ENCODE peak calls at places on chromosome 2, in seven cellular contexts. S, N, B, A, M, V and L are unnamed samples. For H3K4me1, the result is how much of the 10 kb centered on the place peaks cover.

GRCh38 chr2:143940720-143941119 is 579.2 kb downstream of the ZEB2 start:
- DNase-seq in S (no peak), V (no peak), A (no peak), B (no peak), N (no peak), M (no peak), L (no peak)

GRCh38 chr2:231554327-231554726 is 24.1 kb upstream of the NMUR1 start:
- DNase-seq in V (no peak), B (no peak), M (no peak), N (no peak), S (no peak), A (no peak), L (no peak)

GRCh38 chr2:8268172-8268783 is 413.6 kb upstream of the ID2 start:
- DNase-seq in N (no peak), V (no peak), A (peak), B (peak), S (no peak), M (no peak), L (no peak)

GRCh38 chr2:8059255-8059654 is 622.6 kb upstream of the ID2 start:
- DNase-seq in M (no peak), B (no peak), V (no peak), S (no peak), N (no peak), A (no peak), L (no peak)

GRCh38 chr2:71559080-71559827 is 105.9 kb downstream of the DYSF start:
- DNase-seq in N (no peak), S (no peak), B (no peak), A (no peak), V (no peak), M (peak), L (no peak)

GRCh38 chr2:207258191-207258991 is 92.6 kb upstream of the KLF7 start:
- DNase-seq in V (no peak), B (peak), S (no peak), N (peak), A (peak), M (peak), L (peak)

GRCh38 chr2:174340400-174341300 is 5.9 kb downstream of the SP9 start:
- DNase-seq in N (no peak), B (no peak), M (no peak), S (peak), V (no peak), A (no peak), L (no peak)

GRCh38 chr2:152716805-152717241 is 438 bp downstream of the PRPF40A start:
- DNase-seq in V (peak), N (no peak), B (no peak), M (peak), A (peak), S (peak), L (peak)

GRCh38 chr2:84938194-84938879 is 32.6 kb upstream of the KCMF1 start:
- DNase-seq in B (peak), N (no peak), S (no peak), M (no peak), V (no peak), A (no peak), L (no peak)
- H3K4me3 ChIP-seq in B (no peak), N (no peak), S (no peak), M (no peak), V (no peak), A (no peak), L (no peak)

GRCh38 chr2:24857741-24858140 is 62.3 kb downstream of the ADCY3 start:
- DNase-seq in V (no peak), S (no peak), N (no peak), B (no peak), A (no peak), M (no peak), L (no peak)

GRCh38 chr2:24856791-24857211 is 63.2 kb downstream of the ADCY3 start:
- DNase-seq in V (no peak), M (no peak), S (no peak), B (no peak), A (no peak), N (no peak), L (no peak)

GRCh38 chr2:24860631-24861030 is 59.4 kb downstream of the ADCY3 start:
- DNase-seq in M (no peak), A (no peak), S (no peak), N (no peak), B (no peak), V (no peak), L (no peak)

GRCh38 chr2:24859968-24860600 is 60.0 kb downstream of the ADCY3 start:
- DNase-seq in V (no peak), A (no peak), B (no peak), M (no peak), N (no peak), S (no peak), L (no peak)

DNA sequence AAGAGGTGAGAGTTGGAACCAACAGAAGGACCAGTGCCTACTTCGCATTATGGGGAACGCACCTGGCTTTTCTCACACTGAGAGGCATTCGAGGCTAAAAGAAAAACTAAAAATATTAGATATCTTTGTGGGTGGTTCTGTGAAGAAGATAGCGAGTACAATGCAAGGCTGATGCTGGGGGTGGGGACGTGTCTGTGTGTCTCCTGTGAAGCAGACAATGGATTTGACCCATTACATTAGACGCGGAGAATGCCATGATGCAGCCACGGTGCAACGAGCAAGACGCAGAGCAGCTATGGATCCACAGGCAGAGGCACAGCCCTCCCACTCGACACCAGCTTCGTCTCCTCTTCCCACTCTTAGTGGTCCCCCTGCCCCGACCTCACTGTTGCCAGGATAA is 61.0 kb downstream of the ADCY3 start:
- DNase-seq in V (no peak), S (no peak), A (no peak), N (no peak), M (no peak), B (no peak), L (no peak)
- TF ChIP-seq CTCF in V (no peak), S (no peak), A (no peak), N (no peak), M (no peak), B (no peak), L (no peak)

GRCh38 chr2:11564864-11565567 is 31.2 kb downstream of the GREB1 start:
- DNase-seq in M (peak), V (no peak), S (no peak), N (no peak), B (no peak), A (no peak), L (peak)
- H3K4me1 ChIP-seq in M (under half), V (under half), S (under half), N (under half), B (under half), A (under half), L (under half)

DNA sequence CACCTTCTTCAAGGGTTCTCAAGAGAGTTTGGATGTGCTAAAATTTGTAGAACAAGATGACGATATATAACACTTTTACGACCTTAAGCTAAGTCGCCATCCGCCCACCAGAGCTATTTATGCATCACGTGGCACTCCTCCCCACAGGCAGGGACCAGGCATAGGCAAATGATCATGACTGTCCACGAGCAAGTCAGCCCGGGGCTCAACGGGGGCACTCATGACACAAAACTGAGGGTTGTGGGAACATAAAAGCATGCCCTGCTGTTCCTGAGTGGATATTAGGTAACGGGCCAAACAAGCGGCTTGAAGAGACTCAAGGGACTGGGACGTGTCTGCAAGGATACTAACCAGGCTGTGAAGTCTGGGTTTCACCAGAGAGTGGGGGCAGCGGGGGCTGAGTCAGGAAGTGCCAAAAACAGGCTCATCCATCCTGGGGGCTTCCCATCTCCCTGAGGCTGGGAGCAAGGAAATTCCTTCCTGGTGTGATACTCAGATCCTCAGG is 58.1 kb downstream of the FAM178B start:
- DNase-seq in S (no peak), N (peak), B (peak), V (no peak), A (no peak), M (peak), L (peak)
- H3K4me3 ChIP-seq in S (no peak), N (peak), B (peak), V (peak), A (peak), M (peak), L (no peak)

DNA sequence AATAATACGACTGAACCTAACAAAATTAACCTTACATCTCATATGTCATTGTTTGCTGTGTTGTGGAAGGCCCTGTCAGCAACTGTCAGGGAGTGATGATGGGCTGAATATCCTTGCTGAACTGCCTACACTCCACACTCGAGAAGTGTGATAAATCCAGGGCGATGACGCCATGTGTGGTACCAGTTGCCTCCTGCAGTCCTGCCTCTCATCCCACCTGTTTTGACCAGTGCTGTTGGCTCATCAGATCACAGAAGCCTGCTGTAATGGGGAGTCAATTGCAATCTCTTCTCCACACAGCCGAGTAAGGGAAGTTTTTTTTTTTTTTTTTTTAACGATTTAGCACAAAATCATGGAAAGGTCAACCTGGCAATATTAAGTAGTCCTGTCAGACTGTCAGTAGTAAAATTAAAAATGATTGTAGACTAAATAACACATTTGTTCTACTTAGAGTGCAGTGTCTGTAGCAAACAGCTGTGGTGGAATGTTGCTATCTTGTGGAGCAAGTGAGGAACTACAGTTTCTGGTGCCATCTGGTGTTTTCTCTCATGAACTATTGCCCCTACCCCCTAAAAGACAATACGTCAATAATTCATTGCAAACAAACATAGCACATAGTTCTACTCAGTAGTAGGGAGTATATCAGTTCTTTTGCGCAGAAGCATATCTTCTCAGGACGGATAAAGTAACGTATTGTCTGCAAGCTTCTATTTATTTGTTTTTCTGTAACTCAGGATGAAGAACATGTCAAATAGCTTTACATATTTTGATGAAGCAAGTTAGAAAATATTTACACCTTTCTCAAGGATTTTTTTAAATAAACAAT is 347.6 kb downstream of the CTNNA2 start:
- DNase-seq in M (no peak), B (no peak), S (peak), V (peak), N (no peak), A (no peak), L (no peak)
- TF ChIP-seq CTCF in M (no peak), B (no peak), S (no peak), V (peak), N (no peak), A (no peak), L (peak)

GRCh38 chr2:65122313-65122712 is 7.6 kb downstream of the RAB1A start:
- DNase-seq in S (no peak), M (no peak), B (no peak), A (no peak), V (no peak), N (no peak), L (no peak)

GRCh38 chr2:65116645-65117044 is 13.3 kb downstream of the RAB1A start:
- DNase-seq in S (no peak), B (no peak), A (no peak), N (no peak), M (no peak), V (no peak), L (no peak)

GRCh38 chr2:65120990-65121693 is 8.8 kb downstream of the RAB1A start:
- DNase-seq in A (no peak), S (no peak), B (no peak), V (no peak), M (no peak), N (no peak), L (no peak)
- H3K4me1 ChIP-seq in A (under half), S (under half), B (under half), V (under half), M (under half), N (under half), L (under half)

GRCh38 chr2:130372055-130372832 is 16.4 kb downstream of the PTPN18 start:
- DNase-seq in M (peak), N (peak), V (peak), B (peak), A (peak), S (peak), L (peak)
- H3K4me3 ChIP-seq in M (peak), N (peak), V (peak), B (peak), A (peak), S (peak), L (peak)

GRCh38 chr2:239268549-239268948 is 132.3 kb downstream of the HDAC4 start:
- DNase-seq in S (no peak), N (no peak), V (no peak), B (no peak), A (no peak), M (no peak), L (no peak)

GRCh38 chr2:239268082-239268481 is 132.7 kb downstream of the HDAC4 start:
- DNase-seq in N (no peak), A (peak), V (no peak), S (no peak), B (no peak), M (peak), L (no peak)

GRCh38 chr2:239266436-239266770 is 134.4 kb downstream of the HDAC4 start:
- DNase-seq in S (no peak), V (no peak), N (no peak), B (no peak), A (no peak), M (no peak), L (no peak)

GRCh38 chr2:239266779-239267410 is 133.9 kb downstream of the HDAC4 start:
- DNase-seq in A (no peak), N (no peak), V (no peak), B (no peak), S (no peak), M (peak), L (no peak)

DNA sequence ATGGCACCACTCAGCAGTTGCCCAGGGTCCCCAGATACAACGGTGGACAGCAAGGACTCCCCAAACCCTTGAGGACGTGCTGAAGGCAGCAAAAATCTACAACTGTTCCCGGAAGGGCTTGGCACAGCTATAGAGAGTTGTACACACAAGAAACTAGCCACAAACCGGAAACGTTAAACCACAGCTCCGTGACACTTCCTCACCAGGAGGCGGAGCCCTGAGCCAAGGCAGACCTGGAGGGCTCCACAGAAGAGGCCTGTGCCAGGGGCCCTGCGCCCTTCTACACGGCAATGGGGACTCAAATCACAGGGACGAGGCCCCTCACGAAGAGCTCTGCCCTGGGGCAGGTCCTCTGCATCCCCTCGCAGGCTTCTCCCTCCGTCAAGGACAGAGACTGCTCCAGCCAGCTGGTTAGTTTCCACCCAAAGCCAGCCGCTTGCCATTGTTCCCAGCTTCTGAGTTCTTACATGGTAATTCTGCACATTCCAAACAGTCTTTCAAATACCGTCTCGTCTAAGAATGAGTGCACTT is 133.3 kb downstream of the HDAC4 start:
- DNase-seq in A (peak), B (peak), M (peak), V (peak), S (no peak), N (no peak), L (no peak)
- TF ChIP-seq CTCF in A (peak), B (peak), M (peak), V (peak), S (peak), N (no peak), L (no peak)

DNA sequence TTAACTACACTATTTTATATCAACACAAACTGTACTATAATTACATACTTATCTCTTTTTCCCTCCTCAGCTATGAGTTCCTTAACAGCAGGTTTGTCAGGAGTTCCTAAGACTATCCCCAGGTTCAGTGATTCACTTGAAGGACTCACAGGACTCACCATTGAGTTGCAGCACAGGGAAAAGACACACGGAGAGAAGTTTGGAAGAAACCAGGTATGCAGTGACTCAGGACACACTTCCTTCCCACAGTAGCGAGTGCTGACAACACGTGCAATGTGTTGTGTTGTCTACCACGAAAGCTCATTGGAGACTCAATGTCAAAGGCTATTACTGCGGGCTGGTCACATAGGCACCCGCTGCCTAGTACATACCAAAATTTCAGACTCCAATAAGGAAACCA is 32.0 kb downstream of the MGAT4A start:
- DNase-seq in N (no peak), S (no peak), B (peak), M (no peak), A (no peak), V (no peak), L (no peak)
- H3K4me1 ChIP-seq in N (under half), S (under half), B (under half), M (under half), A (under half), V (under half), L (half or more)